ENCODE peak calls at places on chromosomes 3 and 15, in seven cellular contexts. F is MM.1S, T is GM23338, X is OCI-LY7, K is GM23248, D is SK-N-SH, M is HCT116. U is an unnamed sample.

GRCh38 chr3:71926242-71926560 is 141.3 kb upstream of the PROK2 start:
- DNase-seq in F (peak; percentile 39), T (peak; percentile 95), X (peak; percentile 59), K (peak; percentile 9), D (peak; percentile 45), M (peak; percentile 65), U (peak; percentile 77)

GRCh38 chr15:57334257-57334656 is 42.0 kb upstream of the CGNL1 start:
- DNase-seq in F (no peak), T (no peak), X (no peak), K (peak; percentile 37), D (no peak), M (no peak), U (peak; percentile 54)

GRCh38 chr3:50608278-50608677 is 3.3 kb downstream of the CISH start:
- DNase-seq in F (no peak), T (no peak), X (no peak), K (no peak), D (no peak), M (no peak), U (no peak)

GRCh38 chr3:73405853-73406252 is 218.9 kb downstream of the PDZRN3 start:
- DNase-seq in F (no peak), T (no peak), X (no peak), K (peak; percentile 68), D (no peak), M (no peak), U (no peak)

GRCh38 chr3:154324919-154325318 is 632 bp upstream of the DHX36 start:
- DNase-seq in F (peak; percentile 32), T (no peak), X (no peak), K (peak; percentile 23), D (no peak), M (no peak), U (peak; percentile 28)

GRCh38 chr3:108479212-108479611 is 31.2 kb downstream of the MYH15 start:
- DNase-seq in F (no peak), T (no peak), X (no peak), K (no peak), D (no peak), M (no peak), U (no peak)

GRCh38 chr3:13772321-13772745 is 107.5 kb downstream of the WNT7A start:
- DNase-seq in F (no peak), T (no peak), X (no peak), K (no peak), D (no peak), M (no peak), U (no peak)

GRCh38 chr3:196202516-196202970 is 8.7 kb downstream of the ZDHHC19 start:
- DNase-seq in F (peak; percentile 88), T (peak; percentile 41), X (no peak), K (peak; percentile 70), D (no peak), M (no peak), U (no peak)

GRCh38 chr3:76307556-76307955 is 522.2 kb upstream of the ZNF717 start:
- DNase-seq in F (no peak), T (no peak), X (no peak), K (peak; percentile 62), D (no peak), M (no peak), U (no peak)

GRCh38 chr3:46187876-46188275 is 20.2 kb downstream of the CCR1 start:
- DNase-seq in F (peak; percentile 76), T (no peak), X (no peak), K (peak; percentile 85), D (no peak), M (peak; percentile 7), U (peak; percentile 66)

GRCh38 chr3:130539005-130539404 is 22.0 kb downstream of the COL6A6 start:
- DNase-seq in F (peak; percentile 60), T (peak; percentile 84), X (peak; percentile 49), K (peak; percentile 63), D (peak; percentile 68), M (peak; percentile 40), U (peak; percentile 70)

GRCh38 chr3:52174896-52175295 is 20.7 kb upstream of the POC1A start:
- DNase-seq in F (no peak), T (no peak), X (no peak), K (peak; percentile 76), D (no peak), M (no peak), U (no peak)

GRCh38 chr3:137121704-137122314 is 164.0 kb downstream of the IL20RB start:
- DNase-seq in F (peak; percentile 78), T (peak; percentile 84), X (peak; percentile 46), K (peak; percentile 38), D (peak; percentile 33), M (peak; percentile 61), U (peak; percentile 68)

GRCh38 chr3:51379746-51380330 is 5.3 kb upstream of the MANF start:
- DNase-seq in F (no peak), T (no peak), X (no peak), K (no peak), D (no peak), M (no peak), U (no peak)

GRCh38 chr15:63990449-63990848 is 55.8 kb downstream of the DAPK2 start:
- DNase-seq in F (no peak), T (no peak), X (no peak), K (no peak), D (no peak), M (no peak), U (no peak)

GRCh38 chr3:65778966-65779365 is 259.8 kb downstream of the MAGI1 start:
- DNase-seq in F (no peak), T (no peak), X (no peak), K (peak; percentile 10), D (no peak), M (no peak), U (no peak)

GRCh38 chr3:65779393-65779792 is 259.3 kb downstream of the MAGI1 start:
- DNase-seq in F (no peak), T (no peak), X (no peak), K (no peak), D (no peak), M (no peak), U (no peak)

GRCh38 chr3:65776494-65776893 is 262.2 kb downstream of the MAGI1 start:
- DNase-seq in F (no peak), T (no peak), X (no peak), K (peak; percentile 73), D (peak; percentile 50), M (no peak), U (no peak)

DNA sequence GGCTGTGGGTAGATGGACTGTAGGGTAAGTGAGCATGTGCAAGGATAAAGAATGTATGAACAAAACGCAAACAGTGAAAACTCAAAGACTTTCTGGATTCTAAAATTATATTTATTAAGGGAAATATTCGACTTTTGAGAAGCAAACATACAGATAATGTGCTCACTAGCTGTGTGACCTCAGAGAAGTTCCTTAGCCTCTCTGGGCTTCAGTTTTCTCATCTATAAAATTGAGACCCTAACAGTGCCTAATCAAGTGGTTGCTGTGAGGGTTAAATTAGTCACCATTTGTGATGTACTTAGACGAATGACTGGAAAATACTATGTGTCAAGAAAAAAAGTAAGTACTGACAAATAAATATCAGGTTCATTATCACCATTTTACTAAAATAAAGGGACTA is 261.7 kb downstream of the MAGI1 start:
- DNase-seq in F (no peak), T (no peak), X (no peak), K (no peak), D (no peak), M (no peak), U (no peak)
- H3K4me3 ChIP-seq in F (no peak overlapping the region), T (no peak overlapping the region), X (no peak overlapping the region), K (no peak overlapping the region), D (no peak overlapping the region), M (no peak overlapping the region), U (no peak overlapping the region)

GRCh38 chr15:99424978-99425665 is 140.7 kb upstream of the MEF2A start:
- DNase-seq in F (no peak), T (no peak), X (no peak), K (peak; percentile 82), D (peak; percentile 64), M (no peak), U (peak; percentile 65)
- TF ChIP-seq EZH2phosphoT487 in F (no peak), T (no peak), X (no peak), K (no peak), D (no peak), M (no peak), U (no peak)

GRCh38 chr3:10443791-10444429 is 61.5 kb downstream of the ATP2B2 start:
- DNase-seq in F (no peak), T (no peak), X (no peak), K (no peak), D (no peak), M (no peak), U (no peak)

GRCh38 chr3:10447110-10447509 is 58.3 kb downstream of the ATP2B2 start:
- DNase-seq in F (no peak), T (no peak), X (no peak), K (no peak), D (no peak), M (no peak), U (no peak)

GRCh38 chr3:10444511-10444910 is 60.9 kb downstream of the ATP2B2 start:
- DNase-seq in F (no peak), T (no peak), X (peak; percentile 31), K (no peak), D (no peak), M (no peak), U (no peak)

GRCh38 chr3:10447527-10448260 is 57.7 kb downstream of the ATP2B2 start:
- DNase-seq in F (no peak), T (no peak), X (no peak), K (no peak), D (no peak), M (no peak), U (no peak)

DNA sequence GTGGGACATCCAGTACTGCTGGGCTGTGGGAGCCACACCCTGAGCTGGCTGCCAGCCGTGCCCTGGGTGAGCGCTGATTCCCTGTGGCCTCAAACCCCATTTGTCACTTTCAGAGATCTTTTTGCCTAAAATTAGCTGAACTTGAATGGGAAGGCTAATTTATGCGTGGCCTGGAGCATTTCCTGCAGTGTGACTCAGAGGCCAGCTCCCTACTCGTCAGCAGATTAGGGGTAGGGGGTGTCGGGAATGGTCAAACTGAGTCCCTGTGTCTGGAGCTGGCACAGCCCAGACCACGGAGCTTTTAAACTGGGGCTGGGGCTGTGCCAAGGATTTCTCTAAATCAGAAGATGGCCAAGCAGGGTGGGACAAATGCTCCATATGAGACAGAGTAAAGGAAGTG is 59.8 kb downstream of the ATP2B2 start:
- DNase-seq in F (no peak), T (no peak), X (no peak), K (peak; percentile 29), D (no peak), M (no peak), U (no peak)
- H3K4me3 ChIP-seq in F (no peak overlapping the region), T (no peak overlapping the region), X (no peak overlapping the region), K (no peak overlapping the region), D (no peak overlapping the region), M (no peak overlapping the region), U (no peak overlapping the region)

GRCh38 chr3:122576174-122576940 is 1.1 kb upstream of the PARP15 start:
- DNase-seq in F (no peak), T (no peak), X (peak; percentile 96), K (peak; percentile 46), D (no peak), M (no peak), U (no peak)

GRCh38 chr3:122577409-122578028 is at the start of gene PARP15:
- DNase-seq in F (no peak), T (peak; percentile 77), X (peak; percentile 58), K (peak; percentile 40), D (peak; percentile 30), M (no peak), U (no peak)

GRCh38 chr3:122568755-122569154 is 4.6 kb downstream of the DTX3L start:
- DNase-seq in F (no peak), T (no peak), X (no peak), K (no peak), D (no peak), M (no peak), U (no peak)

GRCh38 chr3:122578110-122578740 is 775 bp downstream of the PARP15 start:
- DNase-seq in F (no peak), T (no peak), X (no peak), K (peak; percentile 19), D (no peak), M (no peak), U (no peak)

GRCh38 chr3:122572940-122573412 is 4.5 kb upstream of the PARP15 start:
- DNase-seq in F (no peak), T (peak; percentile 49), X (peak; percentile 77), K (peak; percentile 28), D (no peak), M (no peak), U (peak; percentile 23)
- TF ChIP-seq EZH2phosphoT487 in F (no peak), T (no peak), X (no peak), K (no peak), D (no peak), M (no peak), U (no peak)

U was measured in hepatocyte.